ENCODE peak calls at places on chromosomes 13 and 19, in eight cellular contexts. O is tibial nerve; X is K562; M is CD4-positive, alpha-beta memory T cell; H is mesendoderm; E is pancreas; K is right cardiac atrium; V is foreskin fibroblast. P is an unnamed sample.

GRCh38 chr19:28446511-28446910 is 766.4 kb downstream of the UQCRFS1 start:
- DNase-seq in O (no peak), M (no peak), V (no peak), K (no peak), X (no peak), E (no peak), H (no peak), P (no peak)

GRCh38 chr13:101576977-101577376 is 124.5 kb downstream of the ITGBL1 start:
- DNase-seq in O (no peak), X (no peak), E (no peak), H (no peak), M (no peak), K (no peak), V (no peak), P (no peak)

GRCh38 chr13:110125157-110125556 is 181.8 kb downstream of the COL4A1 start:
- DNase-seq in X (no peak), O (no peak), H (no peak), E (no peak), M (no peak), K (no peak), V (no peak), P (no peak)

GRCh38 chr19:29439688-29440550 is 85.9 kb upstream of the VSTM2B start:
- DNase-seq in M (no peak), X (no peak), K (no peak), E (no peak), O (no peak), H (no peak), V (no peak), P (no peak)

GRCh38 chr19:45354443-45354842 is 13.9 kb downstream of the KLC3 start:
- DNase-seq in M (no peak), K (no peak), E (no peak), O (no peak), V (no peak), H (no peak), X (no peak), P (no peak)

GRCh38 chr19:13044160-13044853 is 49.0 kb downstream of the NFIX start:
- DNase-seq in E (no peak), K (no peak), V (peak; percentile 69), X (no peak), O (no peak), M (no peak), H (no peak), P (no peak)

GRCh38 chr13:85170372-85170771 is 628.8 kb downstream of the SLITRK6 start:
- DNase-seq in M (no peak), K (no peak), H (no peak), V (no peak), E (no peak), X (no peak), O (no peak), P (no peak)

GRCh38 chr13:91165758-91166157 is 181.7 kb upstream of the MIR17HG start:
- DNase-seq in X (no peak), O (no peak), E (no peak), H (no peak), V (no peak), M (no peak), K (no peak), P (no peak)

GRCh38 chr13:32984857-32985626 is 31.2 kb upstream of the KL start:
- DNase-seq in O (no peak), H (no peak), X (no peak), K (no peak), M (no peak), E (no peak), V (no peak), P (no peak)

GRCh38 chr13:39777527-39778061 is 122.1 kb downstream of the COG6 start:
- DNase-seq in K (no peak), X (no peak), H (peak; percentile 73), V (peak; percentile 93), E (no peak), M (peak; percentile 37), O (no peak), P (peak; percentile 22)

GRCh38 chr19:16067205-16067938 is 8.9 kb upstream of the TPM4 start:
- DNase-seq in K (peak; percentile 90), X (no peak), E (no peak), V (peak; percentile 61), H (no peak), O (no peak), M (no peak), P (no peak)

GRCh38 chr19:16139752-16140151 is 3.7 kb upstream of the HSH2D start:
- DNase-seq in X (no peak), V (no peak), M (no peak), H (no peak), K (no peak), E (no peak), O (no peak), P (no peak)

GRCh38 chr13:20274466-20274865 is 42.3 kb upstream of the GJB6 start:
- DNase-seq in O (no peak), E (no peak), H (no peak), K (no peak), X (no peak), V (no peak), M (no peak), P (no peak)

GRCh38 chr19:33941133-33941532 is 144.5 kb downstream of the KCTD15 start:
- DNase-seq in X (no peak), H (no peak), O (no peak), E (no peak), K (no peak), M (no peak), V (no peak), P (no peak)

GRCh38 chr13:30255696-30256095 is 51.7 kb downstream of the KATNAL1 start:
- DNase-seq in K (no peak), O (no peak), V (peak; percentile 14), H (no peak), X (no peak), M (no peak), E (no peak), P (no peak)

GRCh38 chr13:102227696-102228095 is 174.2 kb downstream of the FGF14 start:
- DNase-seq in H (no peak), X (no peak), M (no peak), K (no peak), E (no peak), O (no peak), V (no peak), P (no peak)

GRCh38 chr19:33236696-33237390 is 11.2 kb upstream of the SLC7A10 start:
- DNase-seq in V (no peak), E (no peak), M (no peak), O (no peak), H (no peak), K (no peak), X (no peak), P (no peak)

GRCh38 chr13:95540848-95541247 is 11.7 kb upstream of the CLDN10 start:
- DNase-seq in X (no peak), H (no peak), K (peak; percentile 43), V (no peak), M (no peak), E (peak; percentile 77), O (no peak), P (no peak)

GRCh38 chr13:41465215-41465907 is 8.0 kb downstream of the RGCC start:
- DNase-seq in K (peak; percentile 77), O (no peak), M (peak; percentile 91), X (no peak), E (no peak), V (peak; percentile 91), H (no peak), P (peak; percentile 99)

GRCh38 chr13:102395939-102396338 is 5.9 kb downstream of the FGF14 start:
- DNase-seq in E (no peak), X (no peak), O (no peak), H (no peak), K (no peak), M (no peak), V (no peak), P (no peak)

GRCh38 chr19:11578342-11579142 is 1.1 kb upstream of the ACP5 start:
- DNase-seq in E (peak; percentile 66), K (peak; percentile 75), X (peak; percentile 81), V (peak; percentile 53), O (peak; percentile 52), H (peak; percentile 47), M (peak; percentile 34), P (no peak)

GRCh38 chr19:38183227-38183914 is 40.7 kb downstream of the DPF1 start:
- DNase-seq in E (no peak), X (peak; percentile 88), H (peak; percentile 68), K (peak; percentile 81), O (peak; percentile 17), M (no peak), V (peak; percentile 73), P (no peak)

GRCh38 chr19:12791345-12792047 is at the start of gene JUNB:
- DNase-seq in E (peak; percentile 100), X (peak; percentile 82), V (peak; percentile 99), K (peak; percentile 99), M (peak; percentile 98), H (peak; percentile 93), O (peak; percentile 97), P (peak; percentile 91)

GRCh38 chr13:43786472-43786765 is 353 bp downstream of the ENOX1 start:
- DNase-seq in O (no peak), E (no peak), V (no peak), M (no peak), H (no peak), X (no peak), K (no peak), P (no peak)
- H3K4me3 ChIP-seq in O (peak overlapping the region; percentile 55), E (peak overlapping the region; percentile 19), V (peak overlapping the region; percentile 67), M (peak overlapping the region; percentile 31), H (no peak overlapping the region), X (no peak overlapping the region), K (peak overlapping the region; percentile 52), P (peak overlapping the region; percentile 48)

GRCh38 chr19:2294377-2295335 is 12.7 kb upstream of the PEAK3 start:
- DNase-seq in X (no peak), K (no peak), H (no peak), E (no peak), V (peak; percentile 92), M (no peak), O (no peak), P (no peak)
- H3K4me3 ChIP-seq in X (no peak overlapping the region), K (no peak overlapping the region), H (no peak overlapping the region), E (no peak overlapping the region), V (no peak overlapping the region), M (no peak overlapping the region), O (no peak overlapping the region), P (no peak overlapping the region)

GRCh38 chr19:57816652-57817051 is 1.9 kb upstream of the ZNF552 start:
- DNase-seq in K (no peak), E (no peak), M (no peak), H (peak; percentile 45), V (no peak), X (no peak), O (no peak), P (no peak)

GRCh38 chr19:57817976-57818375 is 3.3 kb upstream of the ZNF552 start:
- DNase-seq in X (no peak), E (no peak), V (no peak), H (no peak), O (no peak), K (no peak), M (no peak), P (no peak)

GRCh38 chr19:57813919-57814504 is 701 bp downstream of the ZNF552 start:
- DNase-seq in V (peak; percentile 53), O (no peak), M (no peak), H (peak; percentile 65), X (peak; percentile 18), K (no peak), E (no peak), P (no peak)

GRCh38 chr19:57814505-57815246 is at the start of gene ZNF552:
- DNase-seq in E (peak; percentile 85), X (peak; percentile 79), H (peak; percentile 99), M (peak; percentile 81), V (peak; percentile 94), K (peak; percentile 89), O (peak; percentile 69), P (peak; percentile 84)

GRCh38 chr19:57815247-57816075 is 748 bp upstream of the ZNF552 start:
- DNase-seq in M (no peak), H (peak; percentile 71), K (no peak), O (no peak), V (no peak), X (no peak), E (no peak), P (no peak)
- H3K4me3 ChIP-seq in M (peak overlapping the region; percentile 83), H (no peak overlapping the region), K (peak overlapping the region; percentile 64), O (peak overlapping the region; percentile 62), V (peak overlapping the region; percentile 94), X (peak overlapping the region; percentile 60), E (no peak overlapping the region), P (peak overlapping the region; percentile 90)

GRCh38 chr19:4337906-4338440 is 654 bp downstream of the STAP2 start:
- DNase-seq in X (no peak), O (no peak), V (peak; percentile 42), E (no peak), H (peak; percentile 54), M (no peak), K (no peak), P (no peak)
- H3K4me3 ChIP-seq in X (no peak overlapping the region), O (peak overlapping the region; percentile 33), V (peak overlapping the region; percentile 35), E (peak overlapping the region; percentile 16), H (peak overlapping the region; percentile 2), M (peak overlapping the region; percentile 52), K (peak overlapping the region; percentile 55), P (no peak overlapping the region)